ENCODE peak calls at places on chromosomes 2 and 18, in ten cellular contexts. N is K562, A is tibial nerve, G is ovary, F is sigmoid colon, R is transverse colon, S is SK-N-SH, H is upper lobe of left lung, O is HepG2, D is suprapubic skin. B is an unnamed sample.

GRCh38 chr18:9695605-9696004 is 12.5 kb upstream of the RAB31 start:
- DNase-seq in N (no peak), A (no peak), G (no peak), F (peak; percentile 29), R (no peak), S (no peak), H (no peak), O (no peak), D (no peak), B (no peak)

GRCh38 chr2:238864207-238865014 is 16.5 kb downstream of the TWIST2 start:
- DNase-seq in N (peak; percentile 10), A (peak; percentile 83), G (peak; percentile 93), F (peak; percentile 97), R (peak; percentile 89), S (no peak), H (peak; percentile 95), O (peak; percentile 98), D (peak; percentile 95), B (peak; percentile 92)

GRCh38 chr18:470661-471501 is 29.6 kb downstream of the COLEC12 start:
- DNase-seq in N (no peak), A (peak; percentile 59), G (no peak), F (no peak), R (no peak), S (no peak), H (no peak), O (no peak), D (no peak), B (no peak)

GRCh38 chr2:12261993-12262680 is 454.6 kb upstream of the TRIB2 start:
- DNase-seq in N (no peak), A (no peak), G (no peak), F (no peak), R (no peak), S (no peak), H (no peak), O (no peak), D (no peak), B (no peak)

GRCh38 chr2:233418052-233418760 is 63.9 kb downstream of the DGKD start:
- DNase-seq in N (no peak), A (no peak), G (no peak), F (no peak), R (no peak), S (no peak), H (no peak), O (no peak), D (peak; percentile 32), B (peak; percentile 59)

GRCh38 chr18:74524097-74524496 is 10.2 kb upstream of the CNDP1 start:
- DNase-seq in N (no peak), A (no peak), G (no peak), F (peak; percentile 59), R (peak; percentile 42), S (no peak), H (no peak), O (no peak), D (no peak), B (peak; percentile 24)

GRCh38 chr18:58386780-58387179 is 242.1 kb downstream of the ALPK2 start:
- DNase-seq in N (no peak), A (no peak), G (no peak), F (no peak), R (no peak), S (no peak), H (no peak), O (no peak), D (no peak), B (no peak)

GRCh38 chr2:19747310-19748072 is 154.3 kb downstream of the TTC32 start:
- DNase-seq in N (no peak), A (no peak), G (no peak), F (no peak), R (no peak), S (no peak), H (no peak), O (no peak), D (no peak), B (no peak)

GRCh38 chr2:197871780-197872456 is 67.5 kb downstream of the PLCL1 start:
- DNase-seq in N (no peak), A (no peak), G (no peak), F (no peak), R (no peak), S (no peak), H (no peak), O (no peak), D (no peak), B (no peak)

GRCh38 chr2:136126021-136126420 is 8.1 kb upstream of the CXCR4 start:
- DNase-seq in N (no peak), A (no peak), G (no peak), F (no peak), R (no peak), S (no peak), H (no peak), O (peak; percentile 5), D (no peak), B (no peak)

GRCh38 chr2:14011186-14011585 is 621.3 kb upstream of the LRATD1 start:
- DNase-seq in N (no peak), A (no peak), G (no peak), F (no peak), R (no peak), S (no peak), H (no peak), O (no peak), D (no peak), B (no peak)

GRCh38 chr18:24296273-24296672 is 101.4 kb downstream of the OSBPL1A start:
- DNase-seq in N (no peak), A (no peak), G (no peak), F (no peak), R (no peak), S (no peak), H (no peak), O (no peak), D (no peak), B (no peak)

GRCh38 chr18:9735238-9735637 is 27.1 kb downstream of the RAB31 start:
- DNase-seq in N (no peak), A (no peak), G (no peak), F (no peak), R (no peak), S (no peak), H (peak; percentile 61), O (peak; percentile 54), D (peak; percentile 32), B (no peak)

GRCh38 chr2:69214898-69215297 is 172.1 kb downstream of the GFPT1 start:
- DNase-seq in N (no peak), A (peak; percentile 41), G (no peak), F (no peak), R (no peak), S (peak; percentile 57), H (peak; percentile 28), O (peak; percentile 46), D (no peak), B (no peak)

GRCh38 chr2:227191367-227191766 is 26.9 kb downstream of the COL4A3 start:
- DNase-seq in N (no peak), A (no peak), G (no peak), F (no peak), R (no peak), S (no peak), H (no peak), O (peak; percentile 14), D (no peak), B (no peak)

GRCh38 chr2:241540766-241541561 is 17.6 kb upstream of the BOK start:
- DNase-seq in N (peak; percentile 98), A (peak; percentile 32), G (peak; percentile 31), F (no peak), R (peak; percentile 63), S (peak; percentile 90), H (peak; percentile 82), O (no peak), D (no peak), B (peak; percentile 81)
- H3K27me3 ChIP-seq in N (no peaks in the 10 kb centered on the region), A (no peaks in the 10 kb centered on the region), G (no peaks in the 10 kb centered on the region), F (peaks cover 38% of the 10 kb centered on the region), R (peaks cover 45% of the 10 kb centered on the region), S (peaks cover 18% of the 10 kb centered on the region), H (peaks cover 17% of the 10 kb centered on the region), O (peaks cover 31% of the 10 kb centered on the region), D (peaks cover 10% of the 10 kb centered on the region), B (peaks cover 17% of the 10 kb centered on the region)

DNA sequence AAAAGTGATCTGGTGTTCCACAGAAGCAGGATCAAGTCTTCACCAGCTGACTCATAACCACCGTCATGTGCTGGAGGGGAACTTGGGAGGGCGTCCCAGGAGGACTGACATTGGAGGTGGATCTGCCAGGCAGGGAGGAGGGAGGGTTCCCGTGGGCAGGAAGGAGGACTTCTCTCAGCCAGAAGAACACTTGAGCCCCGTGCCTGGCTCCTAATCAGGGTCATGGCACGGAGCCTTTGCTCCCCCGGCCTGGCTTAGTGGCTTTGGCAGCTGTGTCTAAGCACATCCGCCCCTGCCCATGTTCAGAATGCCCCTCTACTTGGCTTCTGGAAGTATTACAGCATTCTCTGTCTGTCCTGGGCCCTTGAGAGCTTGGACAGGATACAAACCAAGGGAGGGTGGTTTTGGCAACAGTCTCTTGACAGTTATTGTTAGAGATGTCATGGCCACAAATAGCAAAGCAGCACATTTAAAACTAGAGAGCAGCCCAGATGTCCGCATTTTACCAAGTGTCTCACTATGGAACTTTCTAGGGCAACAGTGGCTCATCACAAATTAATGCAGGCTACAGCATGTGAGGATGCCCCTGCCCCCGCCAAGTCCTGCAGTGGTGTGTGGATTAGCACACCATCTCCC is 11.5 kb downstream of the PPP1R7 start:
- DNase-seq in N (no peak), A (peak; percentile 63), G (peak; percentile 79), F (peak; percentile 93), R (peak; percentile 39), S (no peak), H (peak; percentile 54), O (no peak), D (peak; percentile 88), B (peak; percentile 31)
- H3K4me1 ChIP-seq in N (no peaks in the 10 kb centered on the region), A (no peaks in the 10 kb centered on the region), G (peaks cover 10% of the 10 kb centered on the region), F (peaks cover 17% of the 10 kb centered on the region), R (no peaks in the 10 kb centered on the region), S (no peaks in the 10 kb centered on the region), H (peaks cover 15% of the 10 kb centered on the region), O (no peaks in the 10 kb centered on the region), D (peaks cover 12% of the 10 kb centered on the region), B (no peaks in the 10 kb centered on the region)

DNA sequence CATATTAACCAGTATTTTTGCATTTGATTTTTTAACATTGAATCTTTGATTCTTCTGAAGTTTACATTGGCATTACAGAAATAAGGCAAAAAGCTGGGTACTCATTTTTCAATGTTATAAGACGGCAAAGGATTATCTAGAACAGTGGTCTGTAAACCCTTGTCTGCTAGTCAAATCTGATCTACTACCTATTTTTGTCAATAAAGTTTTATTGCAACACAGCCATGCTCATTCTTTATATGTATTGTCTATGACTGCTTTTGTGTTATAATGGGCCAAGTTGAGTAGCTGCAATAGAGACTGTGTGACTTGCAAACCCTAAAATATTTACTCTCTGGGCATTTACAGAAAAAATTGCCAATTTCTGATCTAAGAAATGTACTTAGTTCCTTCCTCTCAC is 181.0 kb downstream of the PDE11A start:
- DNase-seq in N (no peak), A (no peak), G (no peak), F (no peak), R (no peak), S (no peak), H (no peak), O (no peak), D (no peak), B (no peak)
- TF ChIP-seq EP300 in N (no peak), A (no peak), G (no peak), F (no peak), R (no peak), S (no peak), H (no peak), O (no peak), D (no peak), B (no peak)

DNA sequence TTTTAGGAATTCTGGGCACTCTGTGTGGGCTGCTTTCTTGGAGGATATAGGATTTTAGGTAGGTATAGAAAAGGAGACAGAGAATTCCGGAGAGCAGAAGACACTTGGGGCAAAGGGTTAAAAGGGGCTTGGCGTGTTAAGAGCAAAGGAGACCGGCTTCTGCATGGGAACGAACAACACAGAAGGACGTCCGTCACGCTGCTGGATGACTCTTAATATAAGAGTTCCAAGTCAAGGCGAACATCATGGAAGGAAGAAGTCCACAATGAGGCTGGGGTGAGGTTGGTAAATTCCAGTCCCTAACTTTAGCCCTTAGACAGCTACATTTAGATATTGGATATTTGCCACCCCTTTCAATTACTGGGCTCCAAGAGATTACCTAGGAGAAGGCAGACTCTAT is 15.9 kb upstream of the SLC20A1 start:
- DNase-seq in N (no peak), A (no peak), G (no peak), F (no peak), R (no peak), S (no peak), H (no peak), O (no peak), D (no peak), B (no peak)
- H3K27me3 ChIP-seq in N (no peaks in the 10 kb centered on the region), A (no peaks in the 10 kb centered on the region), G (no peaks in the 10 kb centered on the region), F (peaks cover 11% of the 10 kb centered on the region), R (peaks cover 3% of the 10 kb centered on the region), S (no peaks in the 10 kb centered on the region), H (no peaks in the 10 kb centered on the region), O (peaks cover 43% of the 10 kb centered on the region), D (no peaks in the 10 kb centered on the region), B (no peaks in the 10 kb centered on the region)